ENCODE peak calls at places on chromosomes 4 and X, in eight cellular contexts. One of them, this sample, is unnamed.

GRCh38 chr4:55615008-55615407 is 21.1 kb downstream of the NMU start:
- DNase-seq in progenitor cell of endocrine pancreas: no peak
- DNase-seq in upper lobe of right lung: no peak
- DNase-seq in endothelial cell of umbilical vein: no peak
- DNase-seq in mesothelial cell of epicardium: no peak
- DNase-seq in stomach: no peak
- DNase-seq in astrocyte of the spinal cord: no peak
- DNase-seq in transverse colon: no peak
- DNase-seq in this sample: no peak

GRCh38 chrX:80246273-80246672 is 174.0 kb upstream of the TENT5D start:
- DNase-seq in mesothelial cell of epicardium: no peak
- DNase-seq in transverse colon: no peak
- DNase-seq in progenitor cell of endocrine pancreas: no peak
- DNase-seq in upper lobe of right lung: no peak
- DNase-seq in stomach: no peak
- DNase-seq in endothelial cell of umbilical vein: no peak
- DNase-seq in astrocyte of the spinal cord: no peak
- DNase-seq in this sample: no peak

GRCh38 chr4:68465058-68465457 is 17.8 kb downstream of the TMPRSS11E start:
- DNase-seq in mesothelial cell of epicardium: no peak
- DNase-seq in astrocyte of the spinal cord: no peak
- DNase-seq in upper lobe of right lung: no peak
- DNase-seq in progenitor cell of endocrine pancreas: no peak
- DNase-seq in endothelial cell of umbilical vein: no peak
- DNase-seq in transverse colon: no peak
- DNase-seq in stomach: no peak
- DNase-seq in this sample: no peak

GRCh38 chrX:3638280-3638873 is 75.1 kb downstream of the PRKX start:
- DNase-seq in endothelial cell of umbilical vein: peak; percentile 32
- DNase-seq in astrocyte of the spinal cord: peak; percentile 46
- DNase-seq in upper lobe of right lung: no peak
- DNase-seq in transverse colon: peak; percentile 44
- DNase-seq in progenitor cell of endocrine pancreas: peak; percentile 53
- DNase-seq in mesothelial cell of epicardium: peak; percentile 58
- DNase-seq in stomach: peak; percentile 53
- DNase-seq in this sample: no peak

GRCh38 chr4:38872620-38873019 is 5.0 kb downstream of the FAM114A1 start:
- DNase-seq in transverse colon: peak; percentile 50
- DNase-seq in endothelial cell of umbilical vein: no peak
- DNase-seq in stomach: peak; percentile 42
- DNase-seq in progenitor cell of endocrine pancreas: no peak
- DNase-seq in astrocyte of the spinal cord: peak; percentile 32
- DNase-seq in upper lobe of right lung: no peak
- DNase-seq in mesothelial cell of epicardium: no peak
- DNase-seq in this sample: no peak

GRCh38 chr4:69951602-69952001 is 13.9 kb downstream of the CSN2 start:
- DNase-seq in astrocyte of the spinal cord: peak; percentile 4
- DNase-seq in upper lobe of right lung: no peak
- DNase-seq in endothelial cell of umbilical vein: no peak
- DNase-seq in stomach: no peak
- DNase-seq in transverse colon: no peak
- DNase-seq in progenitor cell of endocrine pancreas: no peak
- DNase-seq in mesothelial cell of epicardium: no peak
- DNase-seq in this sample: no peak

GRCh38 chr4:117783716-117784115 is 250.6 kb upstream of the NDST3 start:
- DNase-seq in endothelial cell of umbilical vein: peak; percentile 5
- DNase-seq in upper lobe of right lung: no peak
- DNase-seq in astrocyte of the spinal cord: peak; percentile 63
- DNase-seq in mesothelial cell of epicardium: no peak
- DNase-seq in stomach: no peak
- DNase-seq in transverse colon: no peak
- DNase-seq in progenitor cell of endocrine pancreas: no peak
- DNase-seq in this sample: no peak

GRCh38 chr4:98566491-98567008 is 91.9 kb downstream of the TSPAN5 start:
- DNase-seq in stomach: no peak
- DNase-seq in transverse colon: no peak
- DNase-seq in progenitor cell of endocrine pancreas: no peak
- DNase-seq in astrocyte of the spinal cord: peak; percentile 34
- DNase-seq in mesothelial cell of epicardium: no peak
- DNase-seq in upper lobe of right lung: no peak
- DNase-seq in endothelial cell of umbilical vein: no peak
- DNase-seq in this sample: no peak

GRCh38 chr4:112517067-112517588 is 1.1 kb upstream of the NEUROG2 start:
- DNase-seq in progenitor cell of endocrine pancreas: no peak
- DNase-seq in endothelial cell of umbilical vein: no peak
- DNase-seq in mesothelial cell of epicardium: no peak
- DNase-seq in stomach: no peak
- DNase-seq in upper lobe of right lung: no peak
- DNase-seq in astrocyte of the spinal cord: no peak
- DNase-seq in transverse colon: no peak
- DNase-seq in this sample: no peak

GRCh38 chr4:20506827-20507226 is 193.4 kb upstream of the PACRGL start:
- DNase-seq in transverse colon: no peak
- DNase-seq in astrocyte of the spinal cord: peak; percentile 67
- DNase-seq in endothelial cell of umbilical vein: peak; percentile 83
- DNase-seq in stomach: no peak
- DNase-seq in progenitor cell of endocrine pancreas: no peak
- DNase-seq in mesothelial cell of epicardium: no peak
- DNase-seq in upper lobe of right lung: no peak
- DNase-seq in this sample: no peak

GRCh38 chr4:121706595-121707021 is 9.8 kb upstream of the ANXA5 start:
- DNase-seq in endothelial cell of umbilical vein: no peak
- DNase-seq in stomach: no peak
- DNase-seq in mesothelial cell of epicardium: no peak
- DNase-seq in progenitor cell of endocrine pancreas: no peak
- DNase-seq in astrocyte of the spinal cord: peak; percentile 83
- DNase-seq in transverse colon: no peak
- DNase-seq in upper lobe of right lung: no peak
- DNase-seq in this sample: no peak

DNA sequence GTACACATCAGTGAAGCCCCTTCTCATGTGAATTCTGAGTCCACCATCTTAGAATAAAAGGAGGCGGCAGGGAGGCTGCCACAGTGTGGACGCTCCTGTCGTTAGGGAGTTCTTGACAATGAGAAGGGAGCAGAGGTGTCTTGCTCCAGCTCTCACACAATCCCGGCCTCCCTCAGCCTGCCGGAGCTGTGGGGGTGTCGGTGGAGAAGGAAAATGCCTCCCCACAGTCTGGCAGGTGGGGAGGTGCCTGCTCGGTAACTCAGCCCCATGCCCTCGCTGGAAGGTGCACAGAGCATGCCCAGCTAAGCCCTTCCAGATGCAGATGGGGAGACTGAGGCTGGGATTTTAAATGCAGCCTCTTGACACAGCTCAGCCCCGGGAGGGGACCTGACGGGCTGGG is 20.0 kb upstream of the SH3TC1 start:
- DNase-seq in transverse colon: no peak
- DNase-seq in endothelial cell of umbilical vein: no peak
- DNase-seq in stomach: no peak
- DNase-seq in astrocyte of the spinal cord: no peak
- DNase-seq in mesothelial cell of epicardium: no peak
- DNase-seq in progenitor cell of endocrine pancreas: no peak
- DNase-seq in upper lobe of right lung: no peak
- DNase-seq in this sample: no peak
- TF ChIP-seq CTCF in transverse colon: no peak
- TF ChIP-seq CTCF in endothelial cell of umbilical vein: no peak
- TF ChIP-seq CTCF in stomach: no peak
- TF ChIP-seq CTCF in astrocyte of the spinal cord: no peak
- TF ChIP-seq CTCF in mesothelial cell of epicardium: no peak
- TF ChIP-seq CTCF in progenitor cell of endocrine pancreas: no peak
- TF ChIP-seq CTCF in upper lobe of right lung: no peak
- TF ChIP-seq CTCF in this sample: no peak

GRCh38 chrX:7132335-7133035 is 15.0 kb upstream of the STS start:
- DNase-seq in endothelial cell of umbilical vein: peak; percentile 71
- DNase-seq in progenitor cell of endocrine pancreas: peak; percentile 17
- DNase-seq in stomach: peak; percentile 90
- DNase-seq in mesothelial cell of epicardium: peak; percentile 62
- DNase-seq in upper lobe of right lung: peak; percentile 67
- DNase-seq in astrocyte of the spinal cord: peak; percentile 79
- DNase-seq in transverse colon: peak; percentile 91
- DNase-seq in this sample: no peak
- TF ChIP-seq CTCF in endothelial cell of umbilical vein: peak; percentile 41
- TF ChIP-seq CTCF in progenitor cell of endocrine pancreas: peak; percentile 67
- TF ChIP-seq CTCF in stomach: peak; percentile 19
- TF ChIP-seq CTCF in mesothelial cell of epicardium: peak; percentile 41
- TF ChIP-seq CTCF in upper lobe of right lung: peak; percentile 39
- TF ChIP-seq CTCF in astrocyte of the spinal cord: peak; percentile 65
- TF ChIP-seq CTCF in transverse colon: peak; percentile 29
- TF ChIP-seq CTCF in this sample: peak; percentile 74

DNA sequence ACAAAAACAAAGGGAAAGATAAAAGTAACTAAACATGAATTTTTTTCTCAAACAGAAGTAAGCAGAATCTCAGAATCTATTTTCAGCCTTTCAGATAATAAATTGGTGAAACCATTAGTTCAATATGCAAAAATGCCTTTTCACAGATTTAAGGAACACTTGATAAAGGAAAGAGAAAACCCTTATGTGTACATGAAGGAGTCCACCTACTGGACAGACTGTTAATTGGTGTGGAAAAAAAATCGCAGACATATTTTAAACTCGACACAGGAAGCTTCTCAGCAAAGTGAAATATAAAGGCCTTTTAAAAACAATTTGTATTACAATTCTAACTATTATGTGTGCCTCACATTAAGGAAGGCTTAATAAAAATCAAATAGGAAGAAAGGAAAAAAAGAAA is 22.3 kb downstream of the COX7B2 start:
- DNase-seq in astrocyte of the spinal cord: peak; percentile 27
- DNase-seq in endothelial cell of umbilical vein: peak; percentile 4
- DNase-seq in progenitor cell of endocrine pancreas: no peak
- DNase-seq in upper lobe of right lung: no peak
- DNase-seq in transverse colon: no peak
- DNase-seq in mesothelial cell of epicardium: no peak
- DNase-seq in stomach: no peak
- DNase-seq in this sample: no peak
- TF ChIP-seq CTCF in astrocyte of the spinal cord: peak; percentile 47
- TF ChIP-seq CTCF in endothelial cell of umbilical vein: no peak
- TF ChIP-seq CTCF in progenitor cell of endocrine pancreas: peak; percentile 58
- TF ChIP-seq CTCF in upper lobe of right lung: no peak
- TF ChIP-seq CTCF in transverse colon: peak; percentile 12
- TF ChIP-seq CTCF in mesothelial cell of epicardium: peak; percentile 30
- TF ChIP-seq CTCF in stomach: no peak
- TF ChIP-seq CTCF in this sample: peak; percentile 68

GRCh38 chrX:131068945-131069719 is 11.0 kb downstream of the ARHGAP36 start:
- DNase-seq in astrocyte of the spinal cord: no peak
- DNase-seq in mesothelial cell of epicardium: peak; percentile 61
- DNase-seq in stomach: no peak
- DNase-seq in transverse colon: no peak
- DNase-seq in endothelial cell of umbilical vein: peak; percentile 6
- DNase-seq in upper lobe of right lung: no peak
- DNase-seq in progenitor cell of endocrine pancreas: peak; percentile 69
- DNase-seq in this sample: peak; percentile 74
- TF ChIP-seq CTCF in astrocyte of the spinal cord: peak; percentile 50
- TF ChIP-seq CTCF in mesothelial cell of epicardium: peak; percentile 46
- TF ChIP-seq CTCF in stomach: no peak
- TF ChIP-seq CTCF in transverse colon: peak; percentile 20
- TF ChIP-seq CTCF in endothelial cell of umbilical vein: peak; percentile 44
- TF ChIP-seq CTCF in upper lobe of right lung: peak; percentile 25
- TF ChIP-seq CTCF in progenitor cell of endocrine pancreas: peak; percentile 83
- TF ChIP-seq CTCF in this sample: peak; percentile 85

DNA sequence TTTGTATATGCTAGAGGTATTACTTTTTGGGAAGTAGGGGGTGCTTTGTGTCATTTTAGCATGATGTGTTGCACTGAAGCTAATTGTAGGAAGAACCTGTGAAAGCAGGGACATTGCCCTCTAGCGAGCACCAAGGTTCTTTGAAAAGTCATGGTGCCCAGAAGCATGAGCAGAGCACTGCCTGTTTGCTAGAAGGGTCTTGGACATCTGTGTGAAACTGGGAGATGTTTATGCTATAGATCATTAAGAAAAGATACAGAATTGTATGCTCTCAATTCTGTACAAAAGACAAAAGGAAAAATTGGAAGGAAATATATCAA is 14.7 kb downstream of the GRPR start:
- DNase-seq in endothelial cell of umbilical vein: peak; percentile 2
- DNase-seq in astrocyte of the spinal cord: no peak
- DNase-seq in mesothelial cell of epicardium: no peak
- DNase-seq in stomach: no peak
- DNase-seq in progenitor cell of endocrine pancreas: no peak
- DNase-seq in transverse colon: no peak
- DNase-seq in upper lobe of right lung: no peak
- DNase-seq in this sample: no peak
- TF ChIP-seq CTCF in endothelial cell of umbilical vein: no peak
- TF ChIP-seq CTCF in astrocyte of the spinal cord: no peak
- TF ChIP-seq CTCF in mesothelial cell of epicardium: no peak
- TF ChIP-seq CTCF in stomach: no peak
- TF ChIP-seq CTCF in progenitor cell of endocrine pancreas: peak; percentile 44
- TF ChIP-seq CTCF in transverse colon: no peak
- TF ChIP-seq CTCF in upper lobe of right lung: no peak
- TF ChIP-seq CTCF in this sample: peak; percentile 36

GRCh38 chrX:141917801-141918200 is 14.1 kb downstream of the MAGEC1 start:
- DNase-seq in transverse colon: no peak
- DNase-seq in mesothelial cell of epicardium: no peak
- DNase-seq in stomach: no peak
- DNase-seq in astrocyte of the spinal cord: no peak
- DNase-seq in upper lobe of right lung: no peak
- DNase-seq in endothelial cell of umbilical vein: no peak
- DNase-seq in progenitor cell of endocrine pancreas: no peak
- DNase-seq in this sample: no peak
- TF ChIP-seq CTCF in transverse colon: no peak
- TF ChIP-seq CTCF in mesothelial cell of epicardium: no peak
- TF ChIP-seq CTCF in stomach: no peak
- TF ChIP-seq CTCF in astrocyte of the spinal cord: no peak
- TF ChIP-seq CTCF in upper lobe of right lung: no peak
- TF ChIP-seq CTCF in endothelial cell of umbilical vein: no peak
- TF ChIP-seq CTCF in progenitor cell of endocrine pancreas: no peak
- TF ChIP-seq CTCF in this sample: no peak

GRCh38 chr4:164379694-164380093 is 374.2 kb upstream of the SMIM31 start:
- DNase-seq in endothelial cell of umbilical vein: no peak
- DNase-seq in stomach: no peak
- DNase-seq in transverse colon: no peak
- DNase-seq in astrocyte of the spinal cord: no peak
- DNase-seq in progenitor cell of endocrine pancreas: no peak
- DNase-seq in upper lobe of right lung: no peak
- DNase-seq in mesothelial cell of epicardium: no peak
- DNase-seq in this sample: no peak

GRCh38 chr4:164381859-164382258 is 372.1 kb upstream of the SMIM31 start:
- DNase-seq in astrocyte of the spinal cord: no peak
- DNase-seq in transverse colon: no peak
- DNase-seq in upper lobe of right lung: no peak
- DNase-seq in progenitor cell of endocrine pancreas: no peak
- DNase-seq in endothelial cell of umbilical vein: no peak
- DNase-seq in mesothelial cell of epicardium: no peak
- DNase-seq in stomach: no peak
- DNase-seq in this sample: no peak

GRCh38 chr4:164384416-164384815 is 369.5 kb upstream of the SMIM31 start:
- DNase-seq in stomach: no peak
- DNase-seq in progenitor cell of endocrine pancreas: no peak
- DNase-seq in mesothelial cell of epicardium: no peak
- DNase-seq in upper lobe of right lung: no peak
- DNase-seq in astrocyte of the spinal cord: no peak
- DNase-seq in transverse colon: no peak
- DNase-seq in endothelial cell of umbilical vein: no peak
- DNase-seq in this sample: no peak

GRCh38 chr4:164383187-164384181 is 370.4 kb upstream of the SMIM31 start:
- DNase-seq in upper lobe of right lung: peak; percentile 60
- DNase-seq in stomach: no peak
- DNase-seq in progenitor cell of endocrine pancreas: peak; percentile 42
- DNase-seq in mesothelial cell of epicardium: peak; percentile 64
- DNase-seq in endothelial cell of umbilical vein: no peak
- DNase-seq in astrocyte of the spinal cord: peak; percentile 70
- DNase-seq in transverse colon: no peak
- DNase-seq in this sample: peak; percentile 69
- TF ChIP-seq CTCF in upper lobe of right lung: no peak
- TF ChIP-seq CTCF in stomach: no peak
- TF ChIP-seq CTCF in progenitor cell of endocrine pancreas: peak; percentile 42
- TF ChIP-seq CTCF in mesothelial cell of epicardium: no peak
- TF ChIP-seq CTCF in endothelial cell of umbilical vein: no peak
- TF ChIP-seq CTCF in astrocyte of the spinal cord: peak; percentile 47
- TF ChIP-seq CTCF in transverse colon: no peak
- TF ChIP-seq CTCF in this sample: peak; percentile 67

This sample was measured in type B pancreatic cell.